ENCODE peak calls at places on chromosomes 3 and 15, in nine cellular contexts. J is endodermal cell; N is GM13977; O is stimulated activated CD8-positive, alpha-beta memory T cell treated with anti-CD3 and anti-CD28 coated beads, Interleukin-4, amount 100 ng/mL, for 4 hours; L is stomach; D is neuronal stem cell; E is NAMALWA; C is kidney; M is body of pancreas. S is an unnamed sample.

GRCh38 chr15:78065973-78066946 is 11.3 kb downstream of the TBC1D2B start:
- DNase-seq in O (no peak), L (no peak), C (no peak), J (no peak), E (peak; percentile 67), N (peak; percentile 67), M (no peak), D (no peak), S (peak; percentile 63)

GRCh38 chr3:42369832-42370231 is 40.6 kb downstream of the LYZL4 start:
- DNase-seq in E (no peak), N (no peak), J (peak; percentile 88), M (no peak), O (no peak), D (no peak), C (no peak), L (no peak), S (no peak)

GRCh38 chr3:172065534-172065933 is 26.2 kb downstream of the FNDC3B start:
- DNase-seq in O (no peak), M (peak; percentile 53), C (no peak), J (no peak), L (no peak), E (no peak), D (no peak), N (no peak), S (no peak)

GRCh38 chr3:139226731-139227130 is 117.1 kb upstream of the MRPS22 start:
- DNase-seq in N (no peak), L (no peak), J (no peak), D (no peak), O (no peak), C (no peak), M (no peak), E (no peak), S (no peak)

GRCh38 chr3:126510323-126510910 is 7.2 kb downstream of the UROC1 start:
- DNase-seq in C (peak; percentile 60), M (no peak), N (no peak), J (no peak), E (no peak), O (no peak), L (no peak), D (no peak), S (no peak)

GRCh38 chr3:177281292-177281942 is 84.1 kb upstream of the TBL1XR1 start:
- DNase-seq in C (no peak), L (no peak), M (peak; percentile 15), O (no peak), N (no peak), D (no peak), E (peak; percentile 53), J (peak; percentile 59), S (no peak)

GRCh38 chr3:49900491-49901153 is 3.1 kb downstream of the MST1R start:
- DNase-seq in M (peak; percentile 92), O (no peak), L (peak; percentile 93), E (no peak), N (no peak), J (no peak), D (no peak), C (peak; percentile 93), S (no peak)

GRCh38 chr15:29789871-29790270 is 32.4 kb downstream of the TJP1 start:
- DNase-seq in C (no peak), J (no peak), E (no peak), M (no peak), N (no peak), O (no peak), D (no peak), L (no peak), S (no peak)

GRCh38 chr15:72382146-72382545 is 6.3 kb upstream of the HEXA start:
- DNase-seq in N (no peak), O (no peak), E (peak; percentile 52), D (no peak), J (no peak), M (no peak), L (no peak), C (no peak), S (no peak)

GRCh38 chr15:100221461-100222348 is 120.1 kb downstream of the ADAMTS17 start:
- DNase-seq in M (peak; percentile 75), E (no peak), D (no peak), O (no peak), L (no peak), N (no peak), C (no peak), J (no peak), S (no peak)